ENCODE peak calls at places on chromosome 18, in five cellular contexts. W, G, U, Z and C are unnamed samples.

GRCh38 chr18:70920840-70921374 is 632.1 kb downstream of the SOCS6 start:
- DNase-seq in W (no peak), U (no peak), G (no peak), Z (no peak), C (no peak)

GRCh38 chr18:74488354-74488753 is 7.8 kb upstream of the CNDP2 start:
- DNase-seq in W (no peak), G (no peak), U (no peak), Z (no peak), C (no peak)

GRCh38 chr18:70535041-70535440 is 246.2 kb downstream of the SOCS6 start:
- DNase-seq in Z (no peak), U (no peak), W (no peak), G (no peak), C (no peak)

GRCh38 chr18:76923485-76924085 is 101.2 kb downstream of the ZNF236 start:
- DNase-seq in G (no peak), Z (peak; percentile 36), W (peak; percentile 66), U (peak; percentile 29), C (peak; percentile 52)

GRCh38 chr18:46334200-46334553 is 230.0 kb downstream of the HAUS1 start:
- DNase-seq in Z (no peak), W (no peak), U (no peak), G (no peak), C (peak; percentile 17)

GRCh38 chr18:49669403-49669802 is 107.5 kb downstream of the LIPG start:
- DNase-seq in U (no peak), W (no peak), Z (no peak), G (no peak), C (peak; percentile 94)

GRCh38 chr18:23712445-23712844 is 23.2 kb downstream of the LAMA3 start:
- DNase-seq in W (peak; percentile 53), Z (no peak), G (no peak), U (no peak), C (no peak)

GRCh38 chr18:30211112-30211511 is 831.4 kb downstream of the DSC3 start:
- DNase-seq in G (no peak), Z (no peak), W (no peak), U (no peak), C (no peak)

GRCh38 chr18:23365602-23366001 is 87.5 kb upstream of the RIOK3 start:
- DNase-seq in W (no peak), U (peak; percentile 17), Z (peak; percentile 82), G (no peak), C (no peak)

GRCh38 chr18:47917923-47918610 is 12.4 kb downstream of the SMAD2 start:
- DNase-seq in Z (no peak), W (no peak), U (no peak), G (no peak), C (no peak)

GRCh38 chr18:3852321-3852720 is 402.3 kb downstream of the TGIF1 start:
- DNase-seq in G (no peak), W (no peak), Z (peak; percentile 22), U (no peak), C (no peak)

GRCh38 chr18:42338683-42339082 is 383.6 kb downstream of the PIK3C3 start:
- DNase-seq in Z (no peak), W (no peak), G (no peak), U (no peak), C (no peak)

GRCh38 chr18:58303363-58303762 is 259.3 kb downstream of the NEDD4L start:
- DNase-seq in G (peak; percentile 18), U (no peak), Z (no peak), W (no peak), C (no peak)

GRCh38 chr18:62880034-62880433 is 164.7 kb downstream of the PHLPP1 start:
- DNase-seq in Z (no peak), U (no peak), W (no peak), G (no peak), C (no peak)

GRCh38 chr18:62876828-62877227 is 161.5 kb downstream of the PHLPP1 start:
- DNase-seq in G (no peak), U (no peak), Z (no peak), W (no peak), C (no peak)

GRCh38 chr18:62876106-62876505 is 160.8 kb downstream of the PHLPP1 start:
- DNase-seq in G (no peak), U (no peak), Z (no peak), W (peak; percentile 34), C (no peak)

GRCh38 chr18:62877448-62878221 is 162.3 kb downstream of the PHLPP1 start:
- DNase-seq in Z (peak; percentile 51), W (peak; percentile 23), G (no peak), U (peak; percentile 47), C (no peak)

GRCh38 chr18:62878305-62878704 is 163.0 kb downstream of the PHLPP1 start:
- DNase-seq in Z (peak; percentile 23), W (no peak), G (no peak), U (no peak), C (no peak)
- H3K4me3 ChIP-seq in Z (no peak overlapping the region), W (no peak overlapping the region), G (no peak overlapping the region), U (no peak overlapping the region), C (no peak overlapping the region)

GRCh38 chr18:9495916-9496540 is 20.7 kb downstream of the RALBP1 start:
- DNase-seq in W (no peak), U (no peak), Z (no peak), G (no peak), C (no peak)
- H3K4me3 ChIP-seq in W (no peak overlapping the region), U (no peak overlapping the region), Z (no peak overlapping the region), G (no peak overlapping the region), C (no peak overlapping the region)

GRCh38 chr18:61333271-61333745 is at the start of gene CDH20:
- DNase-seq in U (no peak), W (no peak), Z (no peak), G (no peak), C (no peak)
- H3K4me3 ChIP-seq in U (peak within 1 kb of the TSS; percentile 76), W (no peak within 1 kb of the TSS), Z (peak within 1 kb of the TSS; percentile 47), G (no peak within 1 kb of the TSS), C (no peak within 1 kb of the TSS)

GRCh38 chr18:63311481-63312409 is 7.8 kb downstream of the BCL2 start:
- DNase-seq in Z (no peak), U (no peak), W (no peak), G (no peak), C (no peak)
- H3K4me3 ChIP-seq in Z (no peak overlapping the region), U (no peak overlapping the region), W (no peak overlapping the region), G (no peak overlapping the region), C (no peak overlapping the region)

GRCh38 chr18:13564579-13564978 is 161.8 kb downstream of the FAM210A start:
- DNase-seq in U (no peak), W (no peak), G (peak; percentile 17), Z (no peak), C (no peak)

GRCh38 chr18:13562494-13563029 is 163.8 kb downstream of the FAM210A start:
- DNase-seq in W (no peak), Z (no peak), G (peak; percentile 30), U (no peak), C (no peak)

GRCh38 chr18:13565228-13565627 is 161.1 kb downstream of the FAM210A start:
- DNase-seq in U (no peak), G (no peak), Z (no peak), W (no peak), C (no peak)

GRCh38 chr18:13560306-13560705 is 166.1 kb downstream of the FAM210A start:
- DNase-seq in Z (no peak), U (no peak), G (no peak), W (no peak), C (no peak)

GRCh38 chr18:13563390-13563805 is 163.0 kb downstream of the FAM210A start:
- DNase-seq in Z (no peak), G (no peak), U (peak; percentile 4), W (no peak), C (peak; percentile 29)
- H3K4me3 ChIP-seq in Z (no peak overlapping the region), G (no peak overlapping the region), U (no peak overlapping the region), W (no peak overlapping the region), C (no peak overlapping the region)